ENCODE peak calls at places on chromosome 22, in ten cellular contexts. One of them, this sample, is unnamed.

GRCh38 chr22:27212617-27213177 is 555.3 kb downstream of the MIAT start:
- DNase-seq in AG04449: peak
- DNase-seq in Peyer's patch: peak
- DNase-seq in sigmoid colon: peak
- DNase-seq in kidney epithelial cell: peak
- DNase-seq in fibroblast of pulmonary artery: peak
- DNase-seq in psoas muscle: peak
- DNase-seq in epithelial cell of esophagus: peak
- DNase-seq in left ventricle myocardium inferior: peak
- DNase-seq in GM10248: no peak
- DNase-seq in this sample: no peak

GRCh38 chr22:27349456-27349855 is 452.1 kb downstream of the MN1 start:
- DNase-seq in AG04449: peak
- DNase-seq in Peyer's patch: no peak
- DNase-seq in sigmoid colon: no peak
- DNase-seq in kidney epithelial cell: no peak
- DNase-seq in fibroblast of pulmonary artery: peak
- DNase-seq in psoas muscle: no peak
- DNase-seq in epithelial cell of esophagus: peak
- DNase-seq in left ventricle myocardium inferior: no peak
- DNase-seq in GM10248: no peak
- DNase-seq in this sample: no peak

GRCh38 chr22:49312601-49313000 is 515.1 kb downstream of the BRD1 start:
- DNase-seq in AG04449: no peak
- DNase-seq in Peyer's patch: no peak
- DNase-seq in sigmoid colon: no peak
- DNase-seq in kidney epithelial cell: no peak
- DNase-seq in fibroblast of pulmonary artery: no peak
- DNase-seq in psoas muscle: no peak
- DNase-seq in epithelial cell of esophagus: no peak
- DNase-seq in left ventricle myocardium inferior: no peak
- DNase-seq in GM10248: no peak
- DNase-seq in this sample: no peak

GRCh38 chr22:28883917-28884753 is 763 bp downstream of the ZNRF3 start:
- DNase-seq in AG04449: no peak
- DNase-seq in Peyer's patch: peak
- DNase-seq in sigmoid colon: peak
- DNase-seq in kidney epithelial cell: no peak
- DNase-seq in fibroblast of pulmonary artery: peak
- DNase-seq in psoas muscle: peak
- DNase-seq in epithelial cell of esophagus: peak
- DNase-seq in left ventricle myocardium inferior: peak
- DNase-seq in GM10248: peak
- DNase-seq in this sample: peak

GRCh38 chr22:29071261-29072045 is 1.4 kb upstream of the KREMEN1 start:
- DNase-seq in AG04449: no peak
- DNase-seq in Peyer's patch: peak
- DNase-seq in sigmoid colon: peak
- DNase-seq in kidney epithelial cell: no peak
- DNase-seq in fibroblast of pulmonary artery: no peak
- DNase-seq in psoas muscle: no peak
- DNase-seq in epithelial cell of esophagus: peak
- DNase-seq in left ventricle myocardium inferior: no peak
- DNase-seq in GM10248: peak
- DNase-seq in this sample: peak

GRCh38 chr22:38414009-38414395 is 41.0 kb downstream of the KCNJ4 start:
- DNase-seq in AG04449: no peak
- DNase-seq in Peyer's patch: peak
- DNase-seq in sigmoid colon: peak
- DNase-seq in kidney epithelial cell: no peak
- DNase-seq in fibroblast of pulmonary artery: no peak
- DNase-seq in psoas muscle: peak
- DNase-seq in epithelial cell of esophagus: no peak
- DNase-seq in left ventricle myocardium inferior: no peak
- DNase-seq in GM10248: no peak
- DNase-seq in this sample: no peak

GRCh38 chr22:38824587-38824986 is 19.2 kb downstream of the NPTXR start:
- DNase-seq in AG04449: no peak
- DNase-seq in Peyer's patch: peak
- DNase-seq in sigmoid colon: peak
- DNase-seq in kidney epithelial cell: no peak
- DNase-seq in fibroblast of pulmonary artery: peak
- DNase-seq in psoas muscle: no peak
- DNase-seq in epithelial cell of esophagus: peak
- DNase-seq in left ventricle myocardium inferior: peak
- DNase-seq in GM10248: peak
- DNase-seq in this sample: peak

GRCh38 chr22:47659467-47660302 is 897.2 kb downstream of the TBC1D22A start:
- DNase-seq in AG04449: no peak
- DNase-seq in Peyer's patch: no peak
- DNase-seq in sigmoid colon: no peak
- DNase-seq in kidney epithelial cell: no peak
- DNase-seq in fibroblast of pulmonary artery: no peak
- DNase-seq in psoas muscle: no peak
- DNase-seq in epithelial cell of esophagus: no peak
- DNase-seq in left ventricle myocardium inferior: no peak
- DNase-seq in GM10248: no peak
- DNase-seq in this sample: no peak

GRCh38 chr22:20938272-20938671 is 21.1 kb downstream of the CRKL start:
- DNase-seq in AG04449: no peak
- DNase-seq in Peyer's patch: peak
- DNase-seq in sigmoid colon: no peak
- DNase-seq in kidney epithelial cell: no peak
- DNase-seq in fibroblast of pulmonary artery: no peak
- DNase-seq in psoas muscle: no peak
- DNase-seq in epithelial cell of esophagus: no peak
- DNase-seq in left ventricle myocardium inferior: no peak
- DNase-seq in GM10248: no peak
- DNase-seq in this sample: no peak

GRCh38 chr22:50191041-50191740 is 5.5 kb downstream of the TRABD start:
- DNase-seq in AG04449: no peak
- DNase-seq in Peyer's patch: peak
- DNase-seq in sigmoid colon: no peak
- DNase-seq in kidney epithelial cell: no peak
- DNase-seq in fibroblast of pulmonary artery: no peak
- DNase-seq in psoas muscle: no peak
- DNase-seq in epithelial cell of esophagus: peak
- DNase-seq in left ventricle myocardium inferior: no peak
- DNase-seq in GM10248: peak
- DNase-seq in this sample: peak

GRCh38 chr22:25940479-25940878 is 198.5 kb downstream of the MYO18B start:
- DNase-seq in AG04449: no peak
- DNase-seq in Peyer's patch: no peak
- DNase-seq in sigmoid colon: no peak
- DNase-seq in kidney epithelial cell: no peak
- DNase-seq in fibroblast of pulmonary artery: no peak
- DNase-seq in psoas muscle: no peak
- DNase-seq in epithelial cell of esophagus: no peak
- DNase-seq in left ventricle myocardium inferior: no peak
- DNase-seq in GM10248: no peak
- DNase-seq in this sample: no peak
- TF ChIP-seq CTCF in AG04449: no peak
- TF ChIP-seq CTCF in Peyer's patch: no peak
- TF ChIP-seq CTCF in sigmoid colon: no peak
- TF ChIP-seq CTCF in kidney epithelial cell: no peak
- TF ChIP-seq CTCF in fibroblast of pulmonary artery: no peak
- TF ChIP-seq CTCF in psoas muscle: no peak
- TF ChIP-seq CTCF in epithelial cell of esophagus: no peak
- TF ChIP-seq CTCF in left ventricle myocardium inferior: no peak
- TF ChIP-seq CTCF in GM10248: no peak
- TF ChIP-seq CTCF in this sample: no peak

DNA sequence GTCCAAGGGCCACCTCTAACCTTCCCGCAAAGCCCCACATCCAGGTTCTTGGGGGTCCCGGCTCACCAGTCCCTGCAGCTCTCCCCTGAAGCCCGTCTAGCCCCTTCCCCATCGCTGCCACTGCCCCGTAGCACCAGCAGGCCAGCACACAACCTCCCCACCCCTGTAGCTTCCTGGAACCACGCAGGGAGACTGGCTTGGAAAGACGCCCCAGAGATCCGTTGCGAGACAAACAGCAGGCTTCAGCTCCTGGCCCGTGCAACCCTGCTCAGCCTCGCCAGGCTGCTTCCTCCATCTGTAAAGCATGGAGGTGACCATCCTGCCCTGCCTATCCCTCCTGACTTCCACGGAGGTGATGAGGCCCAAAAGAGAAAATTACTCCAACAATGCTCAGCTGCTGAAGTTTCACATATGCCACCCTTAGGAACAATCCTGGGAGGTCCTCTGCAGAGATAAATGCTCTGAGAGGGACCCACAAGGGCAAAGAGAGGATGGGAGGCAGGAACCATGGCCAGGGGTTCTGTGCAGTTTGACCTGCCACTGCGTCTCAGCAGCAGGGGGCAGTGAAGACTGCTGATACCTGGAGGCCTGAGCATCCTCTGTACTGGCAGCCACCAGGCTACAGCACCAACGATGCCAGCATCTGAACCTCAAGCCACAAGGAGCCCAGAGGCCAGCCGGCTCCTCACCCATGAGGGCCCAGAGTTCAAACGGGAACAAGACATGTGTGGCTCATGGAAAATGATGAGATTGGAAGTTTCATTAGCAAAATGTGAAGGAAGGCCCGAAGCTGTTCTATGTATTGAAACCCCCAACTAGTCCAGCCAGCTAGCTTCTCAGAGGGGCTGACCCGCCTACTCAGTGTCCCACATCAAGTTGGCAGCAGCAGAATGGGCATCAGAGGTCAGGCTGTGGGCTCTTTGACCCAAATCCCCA is 16.1 kb downstream of the DGCR2 start:
- DNase-seq in AG04449: no peak
- DNase-seq in Peyer's patch: peak
- DNase-seq in sigmoid colon: peak
- DNase-seq in kidney epithelial cell: no peak
- DNase-seq in fibroblast of pulmonary artery: no peak
- DNase-seq in psoas muscle: no peak
- DNase-seq in epithelial cell of esophagus: no peak
- DNase-seq in left ventricle myocardium inferior: no peak
- DNase-seq in GM10248: no peak
- DNase-seq in this sample: no peak
- TF ChIP-seq CTCF in AG04449: peak
- TF ChIP-seq CTCF in Peyer's patch: peak
- TF ChIP-seq CTCF in sigmoid colon: no peak
- TF ChIP-seq CTCF in kidney epithelial cell: peak
- TF ChIP-seq CTCF in fibroblast of pulmonary artery: peak
- TF ChIP-seq CTCF in psoas muscle: peak
- TF ChIP-seq CTCF in epithelial cell of esophagus: peak
- TF ChIP-seq CTCF in left ventricle myocardium inferior: peak
- TF ChIP-seq CTCF in GM10248: peak
- TF ChIP-seq CTCF in this sample: no peak

DNA sequence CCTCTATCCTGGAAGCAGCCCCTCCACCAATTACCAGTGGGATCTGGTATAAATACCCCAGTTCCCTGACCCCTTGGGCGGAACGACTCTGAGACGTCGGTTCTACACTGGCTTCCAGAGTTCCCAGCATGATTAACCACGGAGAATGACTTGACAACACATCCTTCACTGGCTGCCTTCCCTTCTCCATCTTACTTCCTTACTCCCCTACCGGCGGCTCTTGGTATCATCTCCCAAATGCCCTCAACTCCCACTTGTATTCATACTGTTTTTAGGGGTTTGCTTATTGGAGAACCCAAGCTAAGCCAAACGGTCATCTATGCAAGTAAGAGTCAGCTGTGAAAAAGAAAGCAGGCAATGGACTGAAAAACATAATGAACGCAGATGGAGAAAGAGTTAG is 56.1 kb downstream of the APOL3 start:
- DNase-seq in AG04449: no peak
- DNase-seq in Peyer's patch: no peak
- DNase-seq in sigmoid colon: peak
- DNase-seq in kidney epithelial cell: no peak
- DNase-seq in fibroblast of pulmonary artery: no peak
- DNase-seq in psoas muscle: no peak
- DNase-seq in epithelial cell of esophagus: no peak
- DNase-seq in left ventricle myocardium inferior: no peak
- DNase-seq in GM10248: no peak
- DNase-seq in this sample: no peak
- TF ChIP-seq CTCF in AG04449: no peak
- TF ChIP-seq CTCF in Peyer's patch: no peak
- TF ChIP-seq CTCF in sigmoid colon: no peak
- TF ChIP-seq CTCF in kidney epithelial cell: no peak
- TF ChIP-seq CTCF in fibroblast of pulmonary artery: no peak
- TF ChIP-seq CTCF in psoas muscle: no peak
- TF ChIP-seq CTCF in epithelial cell of esophagus: peak
- TF ChIP-seq CTCF in left ventricle myocardium inferior: no peak
- TF ChIP-seq CTCF in GM10248: no peak
- TF ChIP-seq CTCF in this sample: no peak

GRCh38 chr22:44311104-44311854 is 1.5 kb downstream of the SHISAL1 start:
- DNase-seq in AG04449: no peak
- DNase-seq in Peyer's patch: no peak
- DNase-seq in sigmoid colon: no peak
- DNase-seq in kidney epithelial cell: no peak
- DNase-seq in fibroblast of pulmonary artery: no peak
- DNase-seq in psoas muscle: no peak
- DNase-seq in epithelial cell of esophagus: no peak
- DNase-seq in left ventricle myocardium inferior: no peak
- DNase-seq in GM10248: no peak
- DNase-seq in this sample: no peak
- TF ChIP-seq CTCF in AG04449: no peak
- TF ChIP-seq CTCF in Peyer's patch: no peak
- TF ChIP-seq CTCF in sigmoid colon: no peak
- TF ChIP-seq CTCF in kidney epithelial cell: no peak
- TF ChIP-seq CTCF in fibroblast of pulmonary artery: no peak
- TF ChIP-seq CTCF in psoas muscle: no peak
- TF ChIP-seq CTCF in epithelial cell of esophagus: no peak
- TF ChIP-seq CTCF in left ventricle myocardium inferior: no peak
- TF ChIP-seq CTCF in GM10248: peak
- TF ChIP-seq CTCF in this sample: no peak

GRCh38 chr22:33083212-33083611 is 25.0 kb upstream of the SYN3 start:
- DNase-seq in AG04449: no peak
- DNase-seq in Peyer's patch: no peak
- DNase-seq in sigmoid colon: no peak
- DNase-seq in kidney epithelial cell: no peak
- DNase-seq in fibroblast of pulmonary artery: no peak
- DNase-seq in psoas muscle: no peak
- DNase-seq in epithelial cell of esophagus: no peak
- DNase-seq in left ventricle myocardium inferior: no peak
- DNase-seq in GM10248: peak
- DNase-seq in this sample: peak
- TF ChIP-seq CTCF in AG04449: no peak
- TF ChIP-seq CTCF in Peyer's patch: no peak
- TF ChIP-seq CTCF in sigmoid colon: no peak
- TF ChIP-seq CTCF in kidney epithelial cell: no peak
- TF ChIP-seq CTCF in fibroblast of pulmonary artery: no peak
- TF ChIP-seq CTCF in psoas muscle: no peak
- TF ChIP-seq CTCF in epithelial cell of esophagus: no peak
- TF ChIP-seq CTCF in left ventricle myocardium inferior: no peak
- TF ChIP-seq CTCF in GM10248: peak
- TF ChIP-seq CTCF in this sample: no peak

DNA sequence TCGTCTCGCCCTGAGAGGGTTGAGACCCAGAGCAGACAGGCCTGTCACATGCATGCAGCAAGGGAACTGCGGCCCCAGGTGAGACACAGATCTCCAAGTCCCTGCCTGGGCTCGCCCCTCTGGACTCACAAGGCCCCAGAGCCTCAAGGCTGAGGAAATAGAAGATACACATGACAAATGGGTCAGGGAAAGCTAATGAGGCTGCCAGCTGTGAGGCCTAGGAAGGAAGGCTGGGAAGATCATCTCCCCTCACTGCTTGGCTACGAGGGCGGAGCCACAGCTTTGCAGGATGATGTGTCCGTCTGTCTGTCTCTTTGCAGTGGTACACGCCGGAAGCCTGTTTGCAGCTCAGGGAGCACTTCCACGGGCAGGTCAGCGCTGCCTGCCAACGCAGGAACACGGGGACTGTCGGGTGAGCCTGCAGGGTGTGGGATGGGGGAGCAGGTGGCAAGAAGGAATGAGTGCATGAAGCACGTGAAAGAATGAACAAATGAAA is 4.5 kb downstream of the RAB36 start:
- DNase-seq in AG04449: no peak
- DNase-seq in Peyer's patch: no peak
- DNase-seq in sigmoid colon: no peak
- DNase-seq in kidney epithelial cell: no peak
- DNase-seq in fibroblast of pulmonary artery: no peak
- DNase-seq in psoas muscle: no peak
- DNase-seq in epithelial cell of esophagus: peak
- DNase-seq in left ventricle myocardium inferior: no peak
- DNase-seq in GM10248: no peak
- DNase-seq in this sample: no peak
- TF ChIP-seq CTCF in AG04449: no peak
- TF ChIP-seq CTCF in Peyer's patch: no peak
- TF ChIP-seq CTCF in sigmoid colon: no peak
- TF ChIP-seq CTCF in kidney epithelial cell: no peak
- TF ChIP-seq CTCF in fibroblast of pulmonary artery: no peak
- TF ChIP-seq CTCF in psoas muscle: no peak
- TF ChIP-seq CTCF in epithelial cell of esophagus: no peak
- TF ChIP-seq CTCF in left ventricle myocardium inferior: no peak
- TF ChIP-seq CTCF in GM10248: no peak
- TF ChIP-seq CTCF in this sample: no peak

This sample was measured in GM20000.